ENCODE peak calls at places on chromosomes 7 and 10, in eight cellular contexts. One of them, this sample, is unnamed.

GRCh38 chr10:971150-971542 is 17.1 kb upstream of the GTPBP4 start:
- DNase-seq in suprapubic skin: no peak
- DNase-seq in K562: no peak
- DNase-seq in tibial nerve: peak
- DNase-seq in HFF-Myc: no peak
- DNase-seq in upper lobe of right lung: peak
- DNase-seq in cardiac fibroblast: peak
- DNase-seq in GM06990: no peak
- DNase-seq in this sample: no peak

GRCh38 chr7:43439631-43440401 is 143.1 kb upstream of the STK17A start:
- DNase-seq in suprapubic skin: no peak
- DNase-seq in K562: peak
- DNase-seq in HFF-Myc: peak
- DNase-seq in upper lobe of right lung: peak
- DNase-seq in tibial nerve: no peak
- DNase-seq in GM06990: peak
- DNase-seq in cardiac fibroblast: peak
- DNase-seq in this sample: peak

GRCh38 chr10:71860243-71861029 is 9.4 kb upstream of the PSAP start:
- DNase-seq in upper lobe of right lung: peak
- DNase-seq in suprapubic skin: peak
- DNase-seq in K562: peak
- DNase-seq in HFF-Myc: peak
- DNase-seq in cardiac fibroblast: peak
- DNase-seq in GM06990: peak
- DNase-seq in tibial nerve: peak
- DNase-seq in this sample: peak

GRCh38 chr10:78199019-78199418 is 165.4 kb downstream of the RPS24 start:
- DNase-seq in K562: no peak
- DNase-seq in suprapubic skin: no peak
- DNase-seq in GM06990: no peak
- DNase-seq in cardiac fibroblast: no peak
- DNase-seq in tibial nerve: no peak
- DNase-seq in upper lobe of right lung: no peak
- DNase-seq in HFF-Myc: no peak
- DNase-seq in this sample: no peak

GRCh38 chr7:37817219-37817618 is 31.2 kb upstream of the NME8 start:
- DNase-seq in suprapubic skin: no peak
- DNase-seq in tibial nerve: no peak
- DNase-seq in cardiac fibroblast: no peak
- DNase-seq in HFF-Myc: no peak
- DNase-seq in K562: no peak
- DNase-seq in GM06990: no peak
- DNase-seq in upper lobe of right lung: no peak
- DNase-seq in this sample: no peak

GRCh38 chr10:27242951-27243551 is 2.5 kb upstream of the ACBD5 start:
- DNase-seq in cardiac fibroblast: peak
- DNase-seq in GM06990: peak
- DNase-seq in tibial nerve: peak
- DNase-seq in K562: no peak
- DNase-seq in upper lobe of right lung: no peak
- DNase-seq in suprapubic skin: peak
- DNase-seq in HFF-Myc: peak
- DNase-seq in this sample: peak

GRCh38 chr7:39379416-39379815 is 186.8 kb upstream of the YAE1 start:
- DNase-seq in suprapubic skin: no peak
- DNase-seq in tibial nerve: no peak
- DNase-seq in upper lobe of right lung: no peak
- DNase-seq in K562: no peak
- DNase-seq in cardiac fibroblast: no peak
- DNase-seq in HFF-Myc: no peak
- DNase-seq in GM06990: no peak
- DNase-seq in this sample: no peak

GRCh38 chr7:90686146-90686545 is 90.0 kb downstream of the CDK14 start:
- DNase-seq in cardiac fibroblast: no peak
- DNase-seq in upper lobe of right lung: no peak
- DNase-seq in K562: no peak
- DNase-seq in suprapubic skin: no peak
- DNase-seq in HFF-Myc: no peak
- DNase-seq in GM06990: no peak
- DNase-seq in tibial nerve: no peak
- DNase-seq in this sample: no peak

GRCh38 chr10:47261121-47261520 is 38.9 kb upstream of the GDF10 start:
- DNase-seq in cardiac fibroblast: no peak
- DNase-seq in HFF-Myc: no peak
- DNase-seq in upper lobe of right lung: no peak
- DNase-seq in GM06990: peak
- DNase-seq in tibial nerve: no peak
- DNase-seq in K562: no peak
- DNase-seq in suprapubic skin: no peak
- DNase-seq in this sample: no peak

GRCh38 chr7:69654381-69654780 is 56.1 kb downstream of the AUTS2 start:
- DNase-seq in HFF-Myc: no peak
- DNase-seq in cardiac fibroblast: peak
- DNase-seq in GM06990: no peak
- DNase-seq in suprapubic skin: peak
- DNase-seq in tibial nerve: no peak
- DNase-seq in K562: no peak
- DNase-seq in upper lobe of right lung: no peak
- DNase-seq in this sample: peak

GRCh38 chr7:146096994-146097393 is 19.6 kb upstream of the CNTNAP2 start:
- DNase-seq in cardiac fibroblast: no peak
- DNase-seq in HFF-Myc: no peak
- DNase-seq in tibial nerve: no peak
- DNase-seq in K562: no peak
- DNase-seq in suprapubic skin: no peak
- DNase-seq in GM06990: no peak
- DNase-seq in upper lobe of right lung: no peak
- DNase-seq in this sample: no peak

GRCh38 chr7:75951506-75951905 is 36.6 kb downstream of the POR start:
- DNase-seq in tibial nerve: peak
- DNase-seq in GM06990: no peak
- DNase-seq in K562: no peak
- DNase-seq in upper lobe of right lung: no peak
- DNase-seq in cardiac fibroblast: peak
- DNase-seq in suprapubic skin: no peak
- DNase-seq in HFF-Myc: no peak
- DNase-seq in this sample: peak

GRCh38 chr7:116340201-116340847 is 130.0 kb downstream of the TES start:
- DNase-seq in suprapubic skin: no peak
- DNase-seq in GM06990: no peak
- DNase-seq in K562: no peak
- DNase-seq in HFF-Myc: no peak
- DNase-seq in upper lobe of right lung: no peak
- DNase-seq in tibial nerve: no peak
- DNase-seq in cardiac fibroblast: no peak
- DNase-seq in this sample: peak

GRCh38 chr10:114754445-114755320 is 66.9 kb upstream of the FHIP2A start:
- DNase-seq in upper lobe of right lung: no peak
- DNase-seq in K562: no peak
- DNase-seq in GM06990: no peak
- DNase-seq in cardiac fibroblast: peak
- DNase-seq in suprapubic skin: no peak
- DNase-seq in tibial nerve: no peak
- DNase-seq in HFF-Myc: no peak
- DNase-seq in this sample: peak

GRCh38 chr7:98771519-98772241 is 98.1 kb downstream of the TMEM130 start:
- DNase-seq in HFF-Myc: peak
- DNase-seq in upper lobe of right lung: no peak
- DNase-seq in tibial nerve: no peak
- DNase-seq in cardiac fibroblast: peak
- DNase-seq in GM06990: no peak
- DNase-seq in K562: no peak
- DNase-seq in suprapubic skin: no peak
- DNase-seq in this sample: peak

GRCh38 chr10:85544956-85545355 is 821.6 kb downstream of the GRID1 start:
- DNase-seq in upper lobe of right lung: no peak
- DNase-seq in HFF-Myc: no peak
- DNase-seq in K562: no peak
- DNase-seq in tibial nerve: no peak
- DNase-seq in cardiac fibroblast: peak
- DNase-seq in GM06990: no peak
- DNase-seq in suprapubic skin: no peak
- DNase-seq in this sample: no peak

GRCh38 chr10:48450811-48451466 is 144.5 kb downstream of the MAPK8 start:
- DNase-seq in suprapubic skin: no peak
- DNase-seq in cardiac fibroblast: no peak
- DNase-seq in GM06990: no peak
- DNase-seq in tibial nerve: no peak
- DNase-seq in HFF-Myc: no peak
- DNase-seq in K562: no peak
- DNase-seq in upper lobe of right lung: peak
- DNase-seq in this sample: no peak

GRCh38 chr10:70283445-70284399 is at the start of gene NPFFR1:
- DNase-seq in cardiac fibroblast: no peak
- DNase-seq in K562: no peak
- DNase-seq in upper lobe of right lung: peak
- DNase-seq in tibial nerve: no peak
- DNase-seq in suprapubic skin: no peak
- DNase-seq in HFF-Myc: no peak
- DNase-seq in GM06990: no peak
- DNase-seq in this sample: no peak

GRCh38 chr7:1663857-1664651 is 6.0 kb upstream of the ELFN1 start:
- DNase-seq in K562: no peak
- DNase-seq in suprapubic skin: peak
- DNase-seq in HFF-Myc: no peak
- DNase-seq in GM06990: no peak
- DNase-seq in tibial nerve: no peak
- DNase-seq in cardiac fibroblast: no peak
- DNase-seq in upper lobe of right lung: peak
- DNase-seq in this sample: no peak

DNA sequence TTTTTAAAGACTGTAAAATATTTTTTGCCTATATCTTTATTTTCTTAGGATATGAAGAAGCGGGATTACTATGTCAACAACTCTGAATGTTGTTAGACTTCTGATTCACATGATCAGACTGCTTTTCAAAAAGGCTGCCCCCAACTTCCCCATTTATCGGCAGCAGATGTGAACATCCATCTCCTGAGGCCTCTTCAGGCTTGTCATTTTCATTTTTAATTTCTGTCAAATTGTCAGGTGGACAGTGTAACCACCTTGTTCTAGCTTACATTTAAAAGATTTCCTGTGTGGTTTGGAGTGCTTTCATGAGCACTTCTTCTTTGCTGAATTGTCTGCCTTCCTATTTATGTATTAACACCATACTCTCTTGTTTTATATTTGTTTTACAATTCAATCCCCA is 78.8 kb upstream of the GSDME start:
- DNase-seq in upper lobe of right lung: no peak
- DNase-seq in K562: no peak
- DNase-seq in HFF-Myc: no peak
- DNase-seq in tibial nerve: no peak
- DNase-seq in GM06990: no peak
- DNase-seq in cardiac fibroblast: no peak
- DNase-seq in suprapubic skin: no peak
- DNase-seq in this sample: no peak
- H3K4me3 ChIP-seq in upper lobe of right lung: no peak
- H3K4me3 ChIP-seq in K562: no peak
- H3K4me3 ChIP-seq in HFF-Myc: no peak
- H3K4me3 ChIP-seq in tibial nerve: no peak
- H3K4me3 ChIP-seq in GM06990: no peak
- H3K4me3 ChIP-seq in cardiac fibroblast: no peak
- H3K4me3 ChIP-seq in suprapubic skin: no peak
- H3K4me3 ChIP-seq in this sample: no peak

GRCh38 chr10:112497347-112497950 is 50.4 kb downstream of the VTI1A start:
- DNase-seq in cardiac fibroblast: no peak
- DNase-seq in tibial nerve: no peak
- DNase-seq in K562: no peak
- DNase-seq in GM06990: no peak
- DNase-seq in suprapubic skin: no peak
- DNase-seq in HFF-Myc: no peak
- DNase-seq in upper lobe of right lung: no peak
- DNase-seq in this sample: no peak

GRCh38 chr10:112503643-112504042 is 56.6 kb downstream of the VTI1A start:
- DNase-seq in K562: no peak
- DNase-seq in upper lobe of right lung: no peak
- DNase-seq in HFF-Myc: no peak
- DNase-seq in tibial nerve: no peak
- DNase-seq in GM06990: no peak
- DNase-seq in cardiac fibroblast: no peak
- DNase-seq in suprapubic skin: no peak
- DNase-seq in this sample: no peak

GRCh38 chr10:112502536-112502935 is 55.5 kb downstream of the VTI1A start:
- DNase-seq in tibial nerve: no peak
- DNase-seq in suprapubic skin: no peak
- DNase-seq in upper lobe of right lung: no peak
- DNase-seq in HFF-Myc: no peak
- DNase-seq in GM06990: no peak
- DNase-seq in K562: no peak
- DNase-seq in cardiac fibroblast: no peak
- DNase-seq in this sample: no peak

GRCh38 chr10:112498806-112499205 is 51.8 kb downstream of the VTI1A start:
- DNase-seq in upper lobe of right lung: no peak
- DNase-seq in HFF-Myc: no peak
- DNase-seq in suprapubic skin: no peak
- DNase-seq in K562: no peak
- DNase-seq in GM06990: no peak
- DNase-seq in tibial nerve: no peak
- DNase-seq in cardiac fibroblast: no peak
- DNase-seq in this sample: no peak
- TF ChIP-seq CTCF in upper lobe of right lung: no peak
- TF ChIP-seq CTCF in HFF-Myc: no peak
- TF ChIP-seq CTCF in suprapubic skin: no peak
- TF ChIP-seq CTCF in K562: no peak
- TF ChIP-seq CTCF in GM06990: no peak
- TF ChIP-seq CTCF in tibial nerve: no peak
- TF ChIP-seq CTCF in cardiac fibroblast: no peak
- TF ChIP-seq CTCF in this sample: no peak

GRCh38 chr7:35004531-35005096 is 32.7 kb downstream of the DPY19L1 start:
- DNase-seq in suprapubic skin: no peak
- DNase-seq in upper lobe of right lung: no peak
- DNase-seq in tibial nerve: no peak
- DNase-seq in cardiac fibroblast: no peak
- DNase-seq in HFF-Myc: no peak
- DNase-seq in K562: no peak
- DNase-seq in GM06990: no peak
- DNase-seq in this sample: no peak
- H3K4me3 ChIP-seq in suprapubic skin: no peak
- H3K4me3 ChIP-seq in upper lobe of right lung: no peak
- H3K4me3 ChIP-seq in tibial nerve: no peak
- H3K4me3 ChIP-seq in cardiac fibroblast: no peak
- H3K4me3 ChIP-seq in HFF-Myc: no peak
- H3K4me3 ChIP-seq in K562: no peak
- H3K4me3 ChIP-seq in GM06990: no peak
- H3K4me3 ChIP-seq in this sample: no peak

DNA sequence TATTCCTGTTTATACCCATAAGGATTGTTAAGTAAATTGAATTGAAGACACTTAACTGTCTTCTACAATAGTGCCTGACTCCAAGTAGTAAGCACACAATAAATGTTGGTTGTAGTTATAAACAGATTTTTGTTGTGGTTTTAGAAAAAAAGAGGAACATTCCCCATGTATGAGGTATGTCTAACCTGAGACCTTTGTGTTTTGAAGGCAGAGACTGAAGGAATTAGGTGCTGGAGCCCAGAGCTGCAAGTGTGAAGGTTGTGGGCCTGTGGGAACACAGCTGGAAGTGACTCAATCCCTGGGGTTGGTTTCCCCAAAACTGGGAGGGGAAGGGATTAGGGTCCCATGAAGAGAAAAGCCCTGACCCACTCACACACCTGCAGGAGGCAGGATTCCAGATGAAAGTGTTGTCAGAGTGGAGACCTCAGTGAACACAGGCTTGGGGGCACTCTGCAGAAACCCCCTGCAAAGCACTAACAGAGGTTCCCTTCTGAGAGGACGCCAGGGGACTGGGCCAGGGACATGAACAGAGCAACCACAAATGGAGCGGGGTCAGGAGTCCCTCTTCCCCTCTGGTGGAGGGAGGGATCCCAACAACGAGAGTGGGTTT is 265.1 kb upstream of the KLF14 start:
- DNase-seq in cardiac fibroblast: no peak
- DNase-seq in HFF-Myc: no peak
- DNase-seq in upper lobe of right lung: no peak
- DNase-seq in suprapubic skin: no peak
- DNase-seq in K562: no peak
- DNase-seq in GM06990: no peak
- DNase-seq in tibial nerve: no peak
- DNase-seq in this sample: peak
- TF ChIP-seq CTCF in cardiac fibroblast: no peak
- TF ChIP-seq CTCF in HFF-Myc: no peak
- TF ChIP-seq CTCF in upper lobe of right lung: no peak
- TF ChIP-seq CTCF in suprapubic skin: no peak
- TF ChIP-seq CTCF in K562: no peak
- TF ChIP-seq CTCF in GM06990: no peak
- TF ChIP-seq CTCF in tibial nerve: no peak
- TF ChIP-seq CTCF in this sample: no peak

This sample was measured in fibroblast of pulmonary artery.